ENCODE peak calls at places on chromosomes 3 and 15, in seven cellular contexts. U is H1, C is H9, K is GM12878, M is tibial nerve, H is A549, J is left ventricle myocardium inferior. X is an unnamed sample. For H3K9me3, the result is how much of the 10 kb centered on the place peaks cover.

GRCh38 chr3:193552911-193553310 is 1.8 kb downstream of the ATP13A4 start:
- DNase-seq in U (no peak), C (no peak), K (no peak), M (no peak), H (no peak), J (no peak), X (no peak)

GRCh38 chr3:14204605-14205284 is 26.1 kb downstream of the LSM3 start:
- DNase-seq in U (no peak), C (no peak), K (no peak), M (peak), H (no peak), J (no peak), X (no peak)

GRCh38 chr3:194598771-194599557 is 34.3 kb downstream of the TMEM44 start:
- DNase-seq in U (no peak), C (no peak), K (no peak), M (peak), H (peak), J (no peak), X (no peak)

GRCh38 chr15:78929536-78930264 is 15.1 kb downstream of the CTSH start:
- DNase-seq in U (no peak), C (no peak), K (no peak), M (no peak), H (no peak), J (no peak), X (no peak)

GRCh38 chr15:67183443-67184169 is 70.9 kb downstream of the AAGAB start:
- DNase-seq in U (no peak), C (peak), K (no peak), M (peak), H (peak), J (no peak), X (no peak)

GRCh38 chr3:108834551-108834950 is 12.0 kb downstream of the TRAT1 start:
- DNase-seq in U (no peak), C (no peak), K (no peak), M (no peak), H (no peak), J (no peak), X (no peak)

GRCh38 chr15:59678620-59679019 is 10.5 kb downstream of the BNIP2 start:
- DNase-seq in U (no peak), C (no peak), K (no peak), M (no peak), H (no peak), J (no peak), X (no peak)

GRCh38 chr3:57583544-57583943 is 13.6 kb downstream of the ARF4 start:
- DNase-seq in U (no peak), C (no peak), K (no peak), M (no peak), H (no peak), J (no peak), X (no peak)

GRCh38 chr3:142998439-142998838 is 2.9 kb upstream of the U2SURP start:
- DNase-seq in U (no peak), C (no peak), K (no peak), M (no peak), H (no peak), J (no peak), X (no peak)

GRCh38 chr15:31828594-31828993 is 201.7 kb upstream of the CHRNA7 start:
- DNase-seq in U (no peak), C (no peak), K (no peak), M (no peak), H (no peak), J (no peak), X (no peak)

GRCh38 chr15:90762109-90762508 is 45.0 kb downstream of the BLM start:
- DNase-seq in U (no peak), C (no peak), K (no peak), M (peak), H (no peak), J (peak), X (no peak)

GRCh38 chr15:99509686-99510461 is 55.9 kb upstream of the MEF2A start:
- DNase-seq in U (no peak), C (no peak), K (no peak), M (no peak), H (no peak), J (peak), X (no peak)

GRCh38 chr15:68410466-68411200 is 21.3 kb downstream of the ITGA11 start:
- DNase-seq in U (no peak), C (peak), K (no peak), M (no peak), H (no peak), J (no peak), X (peak)

GRCh38 chr3:194686816-194687637 is 1.3 kb downstream of the FAM43A start:
- DNase-seq in U (no peak), C (peak), K (no peak), M (peak), H (no peak), J (peak), X (no peak)

GRCh38 chr15:88476635-88477038 is 9.1 kb downstream of the MRPS11 start:
- DNase-seq in U (no peak), C (peak), K (no peak), M (peak), H (peak), J (no peak), X (peak)

GRCh38 chr3:134228035-134228434 is 22.6 kb downstream of the RYK start:
- DNase-seq in U (no peak), C (no peak), K (no peak), M (no peak), H (no peak), J (no peak), X (no peak)

GRCh38 chr3:35335703-35336102 is 303.6 kb upstream of the ARPP21 start:
- DNase-seq in U (no peak), C (no peak), K (no peak), M (no peak), H (no peak), J (no peak), X (no peak)

GRCh38 chr15:71753346-71753745 is 57.0 kb upstream of the NR2E3 start:
- DNase-seq in U (no peak), C (no peak), K (no peak), M (no peak), H (peak), J (no peak), X (no peak)

GRCh38 chr3:10780922-10781321 is 35.1 kb upstream of the SLC6A11 start:
- DNase-seq in U (no peak), C (no peak), K (no peak), M (no peak), H (no peak), J (no peak), X (no peak)

GRCh38 chr15:78327442-78327841 is 12.7 kb upstream of the CRABP1 start:
- DNase-seq in U (no peak), C (no peak), K (no peak), M (no peak), H (no peak), J (no peak), X (no peak)

GRCh38 chr3:187165144-187165543 is 25.8 kb upstream of the RPL39L start:
- DNase-seq in U (peak), C (peak), K (no peak), M (peak), H (peak), J (no peak), X (peak)

GRCh38 chr3:100185847-100186246 is 71.5 kb upstream of the FILIP1L start:
- DNase-seq in U (no peak), C (no peak), K (no peak), M (no peak), H (no peak), J (no peak), X (no peak)

GRCh38 chr3:106381265-106381942 is 512.6 kb upstream of the CBLB start:
- DNase-seq in U (no peak), C (no peak), K (no peak), M (no peak), H (no peak), J (no peak), X (no peak)

GRCh38 chr3:1072040-1072439 is 20.8 kb upstream of the CNTN6 start:
- DNase-seq in U (no peak), C (no peak), K (no peak), M (no peak), H (no peak), J (no peak), X (peak)

GRCh38 chr3:45537960-45538640 is 56.5 kb upstream of the LIMD1 start:
- DNase-seq in U (no peak), C (no peak), K (no peak), M (peak), H (no peak), J (peak), X (no peak)

GRCh38 chr3:14791343-14791945 is 27.3 kb upstream of the FGD5 start:
- DNase-seq in U (peak), C (peak), K (no peak), M (peak), H (peak), J (peak), X (peak)

GRCh38 chr3:164326714-164327113 is 751.6 kb downstream of the SI start:
- DNase-seq in U (no peak), C (no peak), K (no peak), M (no peak), H (no peak), J (no peak), X (no peak)

GRCh38 chr15:65902373-65902772 is 33.1 kb downstream of the RAB11A start:
- DNase-seq in U (peak), C (peak), K (peak), M (peak), H (peak), J (peak), X (no peak)

GRCh38 chr3:71462586-71462985 is 120.9 kb downstream of the FOXP1 start:
- DNase-seq in U (no peak), C (no peak), K (no peak), M (no peak), H (no peak), J (no peak), X (no peak)

GRCh38 chr3:56547486-56547885 is 9.5 kb upstream of the CCDC66 start:
- DNase-seq in U (no peak), C (no peak), K (no peak), M (no peak), H (peak), J (no peak), X (no peak)

GRCh38 chr15:55270301-55270700 is 19.3 kb downstream of the RAB27A start:
- DNase-seq in U (no peak), C (no peak), K (no peak), M (no peak), H (no peak), J (no peak), X (no peak)

GRCh38 chr3:129161860-129162271 is 1.0 kb upstream of the ISY1 start:
- DNase-seq in U (no peak), C (peak), K (no peak), M (no peak), H (no peak), J (no peak), X (no peak)

GRCh38 chr3:126053949-126054569 is 29.9 kb downstream of the SLC41A3 start:
- DNase-seq in U (no peak), C (no peak), K (no peak), M (no peak), H (no peak), J (no peak), X (no peak)

GRCh38 chr3:40615916-40616315 is 91.2 kb downstream of the ZNF621 start:
- DNase-seq in U (no peak), C (no peak), K (no peak), M (no peak), H (no peak), J (no peak), X (peak)

GRCh38 chr3:145953316-145953715 is 207.7 kb downstream of the PLOD2 start:
- DNase-seq in U (no peak), C (no peak), K (no peak), M (no peak), H (no peak), J (no peak), X (no peak)

GRCh38 chr3:16147226-16147625 is 27.3 kb upstream of the GALNT15 start:
- DNase-seq in U (no peak), C (no peak), K (no peak), M (no peak), H (peak), J (no peak), X (no peak)

GRCh38 chr3:52313774-52314188 is 2.3 kb upstream of the DNAH1 start:
- DNase-seq in U (no peak), C (no peak), K (peak), M (no peak), H (peak), J (no peak), X (no peak)

GRCh38 chr15:40793216-40793989 is 13.5 kb upstream of the ZFYVE19 start:
- DNase-seq in U (no peak), C (no peak), K (no peak), M (no peak), H (peak), J (no peak), X (no peak)
- H3K27ac ChIP-seq in U (no peak), C (no peak), K (no peak), M (no peak), H (peak), J (no peak), X (no peak)

GRCh38 chr3:66423791-66424190 is 77.0 kb downstream of the LRIG1 start:
- DNase-seq in U (no peak), C (no peak), K (no peak), M (no peak), H (no peak), J (no peak), X (no peak)
- H3K9me3 ChIP-seq in U (under half), C (under half), K (under half), M (under half), H (under half), J (under half), X (under half)

GRCh38 chr3:188205992-188206416 is 52.0 kb downstream of the LPP start:
- DNase-seq in U (no peak), C (peak), K (no peak), M (no peak), H (peak), J (no peak), X (peak)
- H3K27ac ChIP-seq in U (no peak), C (no peak), K (no peak), M (no peak), H (peak), J (peak), X (no peak)

GRCh38 chr15:25207369-25207768 is 231.5 kb downstream of the UBE3A start:
- DNase-seq in U (no peak), C (no peak), K (no peak), M (no peak), H (no peak), J (no peak), X (no peak)

DNA sequence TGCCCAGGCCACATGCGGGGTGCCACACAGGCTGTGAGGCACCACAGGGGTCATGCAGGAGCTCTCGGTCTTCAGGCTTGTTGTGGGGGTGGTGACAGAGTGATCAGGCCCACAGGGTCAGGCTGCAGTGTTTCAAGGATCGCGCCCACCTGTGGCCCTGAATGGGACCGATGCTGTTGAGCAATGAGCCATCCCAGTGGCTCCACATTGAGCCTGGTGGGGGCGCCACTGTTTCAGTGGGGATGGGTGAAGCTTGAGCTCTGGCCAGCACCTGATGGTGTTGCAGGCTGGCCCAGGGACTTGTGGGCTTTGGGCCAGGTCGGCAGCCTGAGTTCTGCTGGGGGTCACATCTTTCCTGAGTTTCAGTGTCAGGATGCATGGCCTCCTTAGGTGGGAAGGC is 230.1 kb downstream of the UBE3A start:
- DNase-seq in U (no peak), C (no peak), K (no peak), M (no peak), H (no peak), J (no peak), X (no peak)
- H3K9me3 ChIP-seq in U (half or more), C (half or more), K (under half), M (under half), H (under half), J (under half), X (under half)

X was measured in WERI-Rb-1.